ENCODE peak calls at places on chromosome 9, in ten cellular contexts. U, E, X, D, Z, R, B, I, S and Y are unnamed samples.

GRCh38 chr9:130271473-130271872 is 5.9 kb downstream of the HMCN2 start:
- DNase-seq in B (no peak), Z (no peak), R (no peak), D (no peak), E (no peak), S (no peak), U (no peak), X (no peak), I (no peak), Y (no peak)

GRCh38 chr9:126304207-126304945 is 22.3 kb upstream of the MVB12B start:
- DNase-seq in E (no peak), U (no peak), R (no peak), B (no peak), I (no peak), D (no peak), Z (no peak), X (no peak), S (no peak), Y (no peak)

GRCh38 chr9:136711751-136712689 is at the start of gene DIPK1B:
- DNase-seq in Z (no peak), I (no peak), E (no peak), R (no peak), D (no peak), U (no peak), X (no peak), B (peak), S (no peak), Y (no peak)

GRCh38 chr9:90433398-90433890 is 209.2 kb downstream of the DIRAS2 start:
- DNase-seq in Z (peak), X (no peak), R (no peak), B (peak), I (peak), E (no peak), D (no peak), U (no peak), S (no peak), Y (peak)

GRCh38 chr9:126756876-126757415 is 47.9 kb upstream of the ZBTB43 start:
- DNase-seq in R (no peak), B (peak), X (no peak), I (no peak), S (no peak), D (no peak), E (no peak), Z (no peak), U (no peak), Y (peak)

GRCh38 chr9:86965627-86966395 is 18.5 kb upstream of the GAS1 start:
- DNase-seq in U (no peak), D (no peak), R (no peak), E (no peak), Z (no peak), B (no peak), X (no peak), I (no peak), S (no peak), Y (no peak)

GRCh38 chr9:79390077-79390673 is 181.6 kb upstream of the TLE4 start:
- DNase-seq in S (no peak), Z (no peak), D (no peak), X (peak), B (no peak), U (no peak), R (no peak), I (no peak), E (no peak), Y (no peak)

GRCh38 chr9:134442486-134443168 is 116.4 kb downstream of the RXRA start:
- DNase-seq in Z (no peak), D (no peak), X (no peak), E (no peak), B (peak), S (no peak), I (no peak), R (no peak), U (no peak), Y (no peak)

GRCh38 chr9:129624947-129625346 is 1.0 kb upstream of the NTMT1 start:
- DNase-seq in R (peak), X (no peak), D (no peak), Z (no peak), B (no peak), U (no peak), E (no peak), S (no peak), I (no peak), Y (peak)

GRCh38 chr9:347667-348292 is 133.1 kb downstream of the DOCK8 start:
- DNase-seq in D (no peak), B (peak), X (peak), Z (peak), R (no peak), E (no peak), I (no peak), S (no peak), U (peak), Y (no peak)

GRCh38 chr9:445033-445432 is 230.4 kb downstream of the DOCK8 start:
- DNase-seq in Z (no peak), U (no peak), S (no peak), R (no peak), D (no peak), B (no peak), X (no peak), I (peak), E (no peak), Y (no peak)

GRCh38 chr9:105063665-105064247 is 135.8 kb upstream of the ABCA1 start:
- DNase-seq in Z (no peak), U (no peak), D (no peak), R (no peak), B (no peak), I (no peak), S (no peak), E (no peak), X (peak), Y (no peak)

GRCh38 chr9:36151306-36152210 is 15.0 kb downstream of the GLIPR2 start:
- DNase-seq in B (no peak), D (peak), R (peak), Z (no peak), E (no peak), I (peak), U (no peak), S (peak), X (no peak), Y (no peak)

GRCh38 chr9:137148661-137149060 is 9.7 kb downstream of the GRIN1 start:
- DNase-seq in E (no peak), D (no peak), R (no peak), I (no peak), U (no peak), B (peak), S (no peak), Z (no peak), X (no peak), Y (no peak)

GRCh38 chr9:93597871-93598646 is 21.7 kb downstream of the PHF2 start:
- DNase-seq in Z (no peak), X (no peak), E (no peak), U (no peak), I (peak), B (no peak), R (no peak), D (no peak), S (no peak), Y (no peak)

GRCh38 chr9:76417394-76417793 is 23.2 kb upstream of the RFK start:
- DNase-seq in R (no peak), X (no peak), B (no peak), Z (peak), D (no peak), U (no peak), S (no peak), I (no peak), E (no peak), Y (no peak)

GRCh38 chr9:69023650-69024049 is 9.7 kb upstream of the PRKACG start:
- DNase-seq in D (no peak), I (no peak), B (no peak), X (no peak), U (no peak), Z (peak), S (no peak), R (no peak), E (no peak), Y (no peak)

GRCh38 chr9:93900971-93901861 is 53.9 kb downstream of the BARX1 start:
- DNase-seq in X (no peak), E (no peak), B (no peak), D (no peak), U (no peak), I (no peak), R (no peak), S (no peak), Z (no peak), Y (no peak)